ENCODE peak calls at places on chromosomes 4 and X, in seven cellular contexts. Q is H9, W is GM23248, S is OCI-LY7, U is K562, O is A549, H is neural progenitor cell. C is an unnamed sample.

GRCh38 chrX:53795583-53795982 is 109.1 kb upstream of the HUWE1 start:
- DNase-seq in Q (peak), W (peak), S (no peak), U (no peak), O (peak), H (peak), C (no peak)

GRCh38 chr4:41209901-41210300 is 4.4 kb downstream of the APBB2 start:
- DNase-seq in Q (no peak), W (no peak), S (no peak), U (no peak), O (no peak), H (no peak), C (no peak)

GRCh38 chr4:138452823-138453222 is 210.7 kb upstream of the SLC7A11 start:
- DNase-seq in Q (no peak), W (no peak), S (no peak), U (no peak), O (no peak), H (no peak), C (no peak)

GRCh38 chr4:102612824-102613366 is 111.7 kb downstream of the NFKB1 start:
- DNase-seq in Q (no peak), W (no peak), S (no peak), U (no peak), O (no peak), H (no peak), C (no peak)

GRCh38 chr4:168882650-168883233 is 127.3 kb downstream of the CBR4 start:
- DNase-seq in Q (no peak), W (peak), S (no peak), U (no peak), O (peak), H (no peak), C (no peak)

GRCh38 chr4:56840559-56840958 is 19.1 kb upstream of the SPINK2 start:
- DNase-seq in Q (no peak), W (no peak), S (no peak), U (no peak), O (no peak), H (no peak), C (no peak)

GRCh38 chr4:27189683-27190082 is 329.0 kb downstream of the STIM2 start:
- DNase-seq in Q (no peak), W (no peak), S (no peak), U (no peak), O (no peak), H (no peak), C (no peak)

GRCh38 chrX:68710870-68711576 is 63.6 kb downstream of the STARD8 start:
- DNase-seq in Q (peak), W (peak), S (peak), U (peak), O (peak), H (peak), C (peak)

GRCh38 chrX:121146059-121146628 is 98.7 kb downstream of the GLUD2 start:
- DNase-seq in Q (no peak), W (peak), S (no peak), U (peak), O (no peak), H (no peak), C (no peak)

GRCh38 chr4:26298198-26298950 is 22.4 kb upstream of the RBPJ start:
- DNase-seq in Q (no peak), W (peak), S (no peak), U (no peak), O (no peak), H (peak), C (no peak)

GRCh38 chr4:139889194-139889762 is 223.7 kb downstream of the MGST2 start:
- DNase-seq in Q (no peak), W (no peak), S (no peak), U (no peak), O (no peak), H (no peak), C (peak)

GRCh38 chr4:26061248-26061986 is 147.4 kb downstream of the SMIM20 start:
- DNase-seq in Q (peak), W (peak), S (peak), U (peak), O (peak), H (peak), C (no peak)

GRCh38 chr4:3480528-3481112 is 17.5 kb downstream of the DOK7 start:
- DNase-seq in Q (peak), W (peak), S (peak), U (peak), O (peak), H (peak), C (peak)

GRCh38 chrX:68139791-68140190 is 293.5 kb downstream of the OPHN1 start:
- DNase-seq in Q (no peak), W (peak), S (no peak), U (no peak), O (no peak), H (no peak), C (no peak)

GRCh38 chr4:107801766-107802211 is 22.9 kb upstream of the SGMS2 start:
- DNase-seq in Q (no peak), W (peak), S (no peak), U (no peak), O (no peak), H (no peak), C (peak)

GRCh38 chr4:38034986-38035882 is 75.0 kb downstream of the PTTG2 start:
- DNase-seq in Q (no peak), W (peak), S (peak), U (peak), O (peak), H (peak), C (no peak)

GRCh38 chr4:110526589-110526988 is 50.6 kb downstream of the ENPEP start:
- DNase-seq in Q (no peak), W (no peak), S (no peak), U (no peak), O (no peak), H (no peak), C (no peak)

GRCh38 chrX:111170017-111170416 is 74.0 kb downstream of the PAK3 start:
- DNase-seq in Q (no peak), W (no peak), S (no peak), U (no peak), O (no peak), H (no peak), C (no peak)

GRCh38 chr4:184514121-184514988 is 40.0 kb upstream of the IRF2 start:
- DNase-seq in Q (no peak), W (peak), S (no peak), U (peak), O (peak), H (peak), C (no peak)

GRCh38 chr4:173556398-173557131 is 26.5 kb upstream of the HAND2 start:
- DNase-seq in Q (no peak), W (peak), S (no peak), U (no peak), O (no peak), H (no peak), C (no peak)

GRCh38 chrX:150934453-150934852 is 36.0 kb upstream of the CD99L2 start:
- DNase-seq in Q (peak), W (peak), S (no peak), U (no peak), O (peak), H (peak), C (no peak)

GRCh38 chr4:61511716-61512488 is 311.8 kb downstream of the ADGRL3 start:
- DNase-seq in Q (no peak), W (peak), S (no peak), U (no peak), O (peak), H (no peak), C (peak)

GRCh38 chr4:107647591-107647990 is 72.4 kb downstream of the PAPSS1 start:
- DNase-seq in Q (no peak), W (no peak), S (no peak), U (no peak), O (no peak), H (no peak), C (no peak)

DNA sequence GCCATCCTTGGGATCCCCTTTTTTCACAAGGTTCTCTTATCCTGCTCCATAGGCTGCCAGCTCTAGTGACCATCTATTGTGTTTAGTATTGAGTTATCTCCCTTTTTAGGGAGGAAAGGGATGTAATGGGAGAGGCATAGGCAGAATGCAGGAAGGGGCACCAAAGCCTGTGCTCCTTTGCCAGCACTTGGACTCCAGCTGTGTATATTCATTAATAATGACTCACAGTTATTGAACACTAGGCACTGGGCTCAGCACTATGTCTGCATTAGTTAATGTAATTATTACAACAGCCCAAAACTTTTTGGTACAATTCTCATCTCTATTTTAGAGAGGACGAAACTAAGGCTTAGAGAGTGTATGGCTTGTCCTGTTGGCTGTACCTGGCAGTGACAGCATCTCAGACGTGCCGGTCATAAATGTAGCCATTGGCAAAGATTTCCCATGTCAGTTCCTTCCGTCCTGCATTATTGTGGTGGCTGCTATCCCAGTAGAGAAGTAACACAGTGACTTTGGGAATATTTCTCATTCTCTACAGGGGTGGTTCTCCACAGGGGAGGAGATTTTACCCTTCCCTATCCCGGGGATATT is 90.3 kb downstream of the AFF1 start:
- DNase-seq in Q (no peak), W (no peak), S (no peak), U (no peak), O (no peak), H (no peak), C (no peak)
- H3K4me2 ChIP-seq in Q (no peak), W (no peak), S (no peak), U (no peak), O (peak), H (peak), C (no peak)

DNA sequence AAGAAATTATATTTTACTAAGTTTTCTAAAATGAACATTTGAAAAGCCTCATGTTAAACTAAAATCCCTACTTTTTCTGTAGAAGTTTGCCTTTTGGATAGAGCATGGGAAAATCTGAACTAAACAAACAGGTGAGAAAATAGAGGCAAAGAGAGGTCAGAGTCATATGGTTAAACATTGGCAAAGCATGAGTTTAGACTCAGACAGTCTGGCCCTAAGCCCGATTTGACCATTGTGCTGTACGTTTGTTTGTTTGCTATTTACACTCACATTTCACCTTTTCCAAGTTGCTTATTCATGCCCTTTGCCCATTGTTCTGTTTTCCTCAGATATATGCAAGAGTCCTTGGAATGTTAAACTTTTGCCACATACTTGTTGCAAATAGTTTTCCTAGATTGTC is 85.4 kb downstream of the TIGD2 start:
- DNase-seq in Q (no peak), W (no peak), S (no peak), U (no peak), O (peak), H (no peak), C (no peak)
- H3K4me2 ChIP-seq in Q (no peak), W (no peak), S (no peak), U (no peak), O (peak), H (no peak), C (no peak)

DNA sequence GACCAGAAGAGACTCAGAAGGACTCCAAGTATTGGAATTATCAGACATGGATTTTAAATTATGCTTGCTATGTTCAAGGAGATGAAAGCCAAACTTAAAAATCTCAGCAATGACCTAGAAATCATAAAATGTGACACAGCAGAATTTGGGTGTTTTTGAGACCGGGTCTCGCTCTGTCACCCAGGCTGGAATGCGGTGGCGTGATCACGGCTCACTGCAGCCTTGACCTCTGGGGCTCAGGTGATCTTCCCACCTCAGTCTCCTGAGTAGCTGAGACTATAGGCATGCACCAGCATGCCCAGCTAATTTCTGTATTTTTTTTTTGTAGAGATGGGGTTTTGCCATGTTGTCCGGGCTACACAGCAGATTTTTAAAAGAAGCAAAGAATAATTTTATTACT is 12.7 kb downstream of the TAB3 start:
- DNase-seq in Q (no peak), W (no peak), S (no peak), U (no peak), O (no peak), H (no peak), C (no peak)
- H3K4me2 ChIP-seq in Q (no peak), W (no peak), S (no peak), U (no peak), O (peak), H (no peak), C (peak)

GRCh38 chr4:13642163-13642562 is 14.6 kb upstream of the BOD1L1 start:
- DNase-seq in Q (no peak), W (peak), S (no peak), U (no peak), O (no peak), H (no peak), C (no peak)
- H3K4me2 ChIP-seq in Q (peak), W (no peak), S (no peak), U (no peak), O (peak), H (no peak), C (no peak)

DNA sequence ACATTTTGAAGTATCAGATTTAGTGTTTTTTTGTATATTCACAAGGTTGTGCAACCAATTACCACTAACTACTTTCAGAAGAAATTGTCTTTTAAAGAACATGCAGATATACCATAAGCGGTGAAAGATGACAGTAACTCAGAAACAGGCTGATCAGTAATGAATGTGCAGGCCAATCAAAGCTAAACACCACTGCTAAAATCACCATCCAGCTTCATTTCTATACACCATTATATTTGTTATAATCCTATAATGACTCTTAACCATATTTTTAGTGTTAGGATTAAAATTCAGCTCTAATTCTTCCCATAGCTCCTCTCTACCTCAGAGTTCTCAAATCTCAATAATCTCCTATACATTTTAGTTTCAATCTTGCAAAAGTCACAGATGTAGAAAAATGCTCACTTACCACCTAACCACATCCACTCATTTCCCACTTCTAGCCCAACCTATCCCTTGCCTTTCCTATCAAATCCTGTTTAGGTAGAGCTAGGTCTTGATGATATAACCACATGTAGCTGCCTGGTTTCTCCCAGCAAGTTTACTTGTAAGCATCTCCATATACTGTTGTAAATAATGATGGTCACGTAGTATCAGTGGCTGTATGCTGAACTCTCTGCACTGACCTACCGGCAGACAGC is 16.6 kb downstream of the COQ2 start:
- DNase-seq in Q (no peak), W (no peak), S (no peak), U (no peak), O (no peak), H (no peak), C (no peak)
- H3K4me2 ChIP-seq in Q (no peak), W (peak), S (no peak), U (no peak), O (peak), H (no peak), C (no peak)

DNA sequence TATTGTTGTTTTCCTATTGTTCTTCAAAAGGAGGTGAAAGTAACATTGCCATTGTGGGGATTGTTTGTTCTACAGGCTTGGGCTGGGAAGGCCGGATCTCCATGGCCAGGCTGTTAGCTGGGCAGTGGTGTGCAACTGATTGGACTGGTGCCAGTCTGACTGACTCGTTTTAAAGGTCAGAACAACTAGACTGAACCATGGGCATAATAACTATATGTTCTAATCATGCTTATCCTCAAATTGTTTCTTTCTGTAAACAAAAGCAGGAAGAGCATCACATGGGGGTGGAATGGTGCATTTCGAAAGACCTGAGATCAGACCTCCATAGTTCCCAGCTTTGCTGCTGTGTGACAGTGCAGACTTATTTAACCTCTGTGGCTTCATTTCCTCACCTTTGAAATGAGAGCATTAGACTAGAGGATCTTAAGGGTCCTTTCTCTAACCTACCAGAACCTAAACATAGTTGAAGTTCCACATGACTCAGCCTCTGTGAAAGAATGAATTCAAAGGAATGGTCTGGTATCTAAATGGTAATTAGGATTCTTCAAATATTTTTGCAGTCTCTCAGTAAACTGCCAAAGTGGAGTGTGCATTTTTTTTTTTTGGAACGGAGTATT is 66.7 kb upstream of the PGRMC2 start:
- DNase-seq in Q (no peak), W (peak), S (no peak), U (peak), O (peak), H (no peak), C (no peak)
- H3K4me2 ChIP-seq in Q (no peak), W (peak), S (no peak), U (no peak), O (peak), H (no peak), C (peak)

GRCh38 chrX:118156953-118157608 is 40.5 kb upstream of the KLHL13 start:
- DNase-seq in Q (no peak), W (no peak), S (no peak), U (no peak), O (no peak), H (no peak), C (no peak)
- H3K4me2 ChIP-seq in Q (no peak), W (no peak), S (no peak), U (no peak), O (no peak), H (no peak), C (no peak)

GRCh38 chrX:40474205-40474626 is 106.6 kb upstream of the ATP6AP2 start:
- DNase-seq in Q (peak), W (peak), S (no peak), U (no peak), O (peak), H (peak), C (no peak)
- H3K4me2 ChIP-seq in Q (peak), W (no peak), S (no peak), U (no peak), O (peak), H (peak), C (no peak)

GRCh38 chr4:80155286-80155982 is 41.9 kb upstream of the PRDM8 start:
- DNase-seq in Q (no peak), W (peak), S (no peak), U (no peak), O (no peak), H (no peak), C (no peak)
- H3K4me2 ChIP-seq in Q (no peak), W (peak), S (no peak), U (no peak), O (no peak), H (no peak), C (no peak)

GRCh38 chr4:94240384-94240783 is 32.7 kb downstream of the SMARCAD1 start:
- DNase-seq in Q (no peak), W (no peak), S (no peak), U (no peak), O (no peak), H (no peak), C (no peak)

GRCh38 chr4:94244829-94245185 is 37.1 kb downstream of the SMARCAD1 start:
- DNase-seq in Q (no peak), W (no peak), S (no peak), U (no peak), O (no peak), H (no peak), C (no peak)

DNA sequence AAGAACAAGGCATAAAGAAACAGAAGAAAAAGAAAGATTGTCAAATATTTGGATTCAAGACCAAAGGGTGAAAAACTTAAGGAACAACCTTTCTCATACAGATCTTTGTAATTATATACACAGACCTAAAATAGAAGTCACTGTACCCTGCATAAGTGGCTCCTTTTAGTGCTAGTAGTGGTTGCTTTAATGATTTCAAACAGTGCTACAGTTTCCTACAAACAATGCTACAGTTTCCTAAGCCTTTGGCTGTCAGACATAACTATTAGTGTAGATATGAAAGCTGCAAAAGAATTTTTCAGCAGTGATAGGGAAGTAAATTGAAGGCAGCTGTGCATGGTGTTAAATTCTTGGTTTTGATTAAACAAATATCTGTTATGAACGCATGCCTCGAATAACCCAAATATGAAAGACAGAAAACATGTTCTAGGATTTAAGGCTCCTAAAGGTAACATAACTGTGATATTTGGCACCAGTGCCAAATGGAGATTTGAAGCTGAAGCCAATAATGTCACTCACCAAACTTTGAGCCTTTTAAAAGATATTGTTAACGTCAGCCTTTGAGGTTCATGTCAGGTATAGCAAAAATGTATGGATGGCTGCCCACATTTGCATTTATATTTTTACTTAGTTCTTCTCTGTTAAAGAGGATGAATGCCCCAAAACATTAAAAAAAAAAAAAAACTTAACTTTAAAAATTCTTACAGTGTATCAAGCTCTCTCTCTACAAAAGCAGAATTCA is 36.6 kb downstream of the SMARCAD1 start:
- DNase-seq in Q (no peak), W (no peak), S (no peak), U (no peak), O (no peak), H (no peak), C (no peak)
- H3K4me2 ChIP-seq in Q (no peak), W (no peak), S (peak), U (no peak), O (no peak), H (no peak), C (no peak)